ENCODE peak calls at places on chromosomes 7 and 10, in eight cellular contexts. N is fibroblast of gingiva; H is activated CD4-positive, alpha-beta T cell treated with anti-CD3 and anti-CD28 coated beads, Interleukin-2, amount 50 U/mL, for 1 hour; Q is CD4-positive, alpha-beta memory T cell; S is NCI-H1092; Y is heart right ventricle; A is nephron progenitor cell; L is cardiac fibroblast. B is an unnamed sample.
A peak's percentile ranks its signal among the peaks of the same experiment; 100 is the strongest.

GRCh38 chr10:101617824-101618568 is 29.9 kb downstream of the DPCD start:
- DNase-seq in H (no peak), A (no peak), Q (no peak), Y (no peak), N (no peak), L (no peak), S (no peak), B (no peak)

GRCh38 chr10:11397980-11398580 is 213.4 kb downstream of the USP6NL start:
- DNase-seq in Y (peak; percentile 37), N (peak; percentile 33), L (peak; percentile 31), S (no peak), Q (no peak), H (no peak), A (no peak), B (no peak)

GRCh38 chr10:105138287-105138854 is 497.3 kb downstream of the SORCS3 start:
- DNase-seq in H (no peak), Y (peak; percentile 55), A (no peak), N (no peak), L (no peak), S (no peak), Q (no peak), B (no peak)

GRCh38 chr10:98269435-98269912 is 1.5 kb upstream of the LOXL4 start:
- DNase-seq in Q (no peak), L (peak; percentile 91), Y (peak; percentile 84), S (peak; percentile 50), A (no peak), H (no peak), N (peak; percentile 86), B (no peak)

GRCh38 chr10:110700947-110701617 is 56.9 kb downstream of the RBM20 start:
- DNase-seq in Y (no peak), N (no peak), S (no peak), A (no peak), Q (no peak), H (no peak), L (no peak), B (no peak)

GRCh38 chr10:60394444-60394843 is 4.8 kb upstream of the ANK3 start:
- DNase-seq in S (no peak), Y (no peak), L (no peak), Q (peak; percentile 13), N (no peak), A (no peak), H (no peak), B (no peak)

GRCh38 chr10:102919237-102919959 is 1.3 kb downstream of the CNNM2 start:
- DNase-seq in S (no peak), H (no peak), L (peak; percentile 11), A (peak; percentile 29), Q (no peak), N (no peak), Y (peak; percentile 17), B (peak; percentile 75)

GRCh38 chr10:103637855-103638561 is 144.5 kb downstream of the NEURL1 start:
- DNase-seq in Y (peak; percentile 86), N (peak; percentile 75), Q (no peak), H (no peak), L (peak; percentile 89), A (no peak), S (no peak), B (peak; percentile 43)

GRCh38 chr7:3722396-3722846 is 421.4 kb downstream of the SDK1 start:
- DNase-seq in L (peak; percentile 13), S (peak; percentile 10), Y (no peak), A (peak; percentile 56), H (peak; percentile 5), N (no peak), Q (peak; percentile 20), B (peak; percentile 80)

GRCh38 chr7:164882-165660 is 27.3 kb upstream of the FAM20C start:
- DNase-seq in N (no peak), Y (no peak), A (no peak), H (no peak), L (no peak), S (no peak), Q (no peak), B (no peak)

GRCh38 chr7:18760046-18760445 is 264.5 kb downstream of the HDAC9 start:
- DNase-seq in L (no peak), S (no peak), N (no peak), Y (no peak), H (no peak), Q (no peak), A (no peak), B (no peak)

B was measured in retina.